ENCODE peak calls at places on chromosomes 12 and 14, in eight cellular contexts. S is GM12865; R is CD8-positive, alpha-beta memory T cell; W is cardiac fibroblast; V is fibroblast of mammary gland; T is AG10803; E is A549; A is AG09309. K is an unnamed sample.

GRCh38 chr12:72081787-72082186 is 143.1 kb downstream of the TPH2 start:
- DNase-seq in V (no peak), S (no peak), E (no peak), W (no peak), R (no peak), T (no peak), A (no peak), K (no peak)

GRCh38 chr12:96623818-96624217 is 134.4 kb downstream of the CFAP54 start:
- DNase-seq in E (no peak), W (no peak), V (no peak), T (no peak), S (no peak), A (no peak), R (no peak), K (no peak)

GRCh38 chr14:76726551-76726961 is 34.7 kb upstream of the VASH1 start:
- DNase-seq in T (no peak), R (no peak), A (no peak), S (no peak), W (no peak), E (no peak), V (no peak), K (no peak)

GRCh38 chr12:115507951-115508722 is 769.4 kb downstream of the MED13L start:
- DNase-seq in T (no peak), W (no peak), S (no peak), V (no peak), A (no peak), E (no peak), R (no peak), K (no peak)

GRCh38 chr12:112996501-112996900 is 18.2 kb downstream of the OAS2 start:
- DNase-seq in T (no peak), R (no peak), V (no peak), A (no peak), S (no peak), W (no peak), E (no peak), K (no peak)

GRCh38 chr14:89618821-89619551 is 202.0 kb upstream of the FOXN3 start:
- DNase-seq in V (peak), T (peak), A (no peak), E (peak), W (peak), S (peak), R (peak), K (peak)

GRCh38 chr12:76621582-76622024 is 62.0 kb upstream of the OSBPL8 start:
- DNase-seq in T (peak), E (peak), A (no peak), V (peak), S (peak), R (peak), W (peak), K (peak)

GRCh38 chr14:99512110-99512449 is 30.9 kb downstream of the CCNK start:
- DNase-seq in R (no peak), T (no peak), S (no peak), V (no peak), E (no peak), A (no peak), W (no peak), K (no peak)

GRCh38 chr12:114936148-114937099 is 252.4 kb upstream of the TBX3 start:
- DNase-seq in E (no peak), V (peak), S (no peak), T (peak), A (no peak), R (no peak), W (peak), K (no peak)

GRCh38 chr12:67517181-67517887 is 131.2 kb upstream of the DYRK2 start:
- DNase-seq in A (no peak), T (peak), S (no peak), R (no peak), E (peak), V (peak), W (peak), K (no peak)

GRCh38 chr14:70567791-70568190 is 32.7 kb downstream of the MED6 start:
- DNase-seq in T (peak), R (no peak), S (peak), V (peak), A (no peak), W (peak), E (peak), K (no peak)

GRCh38 chr12:124459852-124460645 is 107.4 kb downstream of the NCOR2 start:
- DNase-seq in T (no peak), S (no peak), W (no peak), A (no peak), V (no peak), R (no peak), E (no peak), K (no peak)

GRCh38 chr14:96584199-96584906 is 82.2 kb downstream of the PAPOLA start:
- DNase-seq in T (no peak), V (peak), S (peak), A (no peak), E (peak), R (peak), W (peak), K (peak)

GRCh38 chr14:104187121-104187889 is 48.9 kb downstream of the KIF26A start:
- DNase-seq in R (no peak), S (no peak), T (peak), V (no peak), E (no peak), W (no peak), A (no peak), K (no peak)

GRCh38 chr12:47942327-47943230 is 20.8 kb upstream of the TMEM106C start:
- DNase-seq in R (peak), E (no peak), A (no peak), T (no peak), S (peak), W (no peak), V (no peak), K (peak)

GRCh38 chr14:73712540-73713141 is 1.5 kb downstream of the PNMA1 start:
- DNase-seq in W (peak), A (no peak), S (peak), R (peak), E (no peak), V (no peak), T (no peak), K (no peak)

GRCh38 chr12:89073027-89073398 is 279.3 kb downstream of the DUSP6 start:
- DNase-seq in R (no peak), A (peak), W (peak), E (no peak), S (no peak), V (peak), T (peak), K (no peak)

GRCh38 chr12:130951636-130952035 is 2.1 kb upstream of the ADGRD1 start:
- DNase-seq in S (no peak), E (no peak), V (no peak), T (no peak), R (no peak), W (no peak), A (no peak), K (no peak)

GRCh38 chr12:94500831-94501567 is 41.3 kb upstream of the CEP83 start:
- DNase-seq in A (no peak), E (no peak), S (peak), W (no peak), V (no peak), T (peak), R (no peak), K (no peak)

GRCh38 chr12:89707623-89707991 is 1.0 kb downstream of the ATP2B1 start:
- DNase-seq in W (no peak), V (no peak), R (no peak), E (no peak), A (no peak), T (no peak), S (peak), K (peak)

GRCh38 chr14:81137316-81137715 is 83.4 kb downstream of the GTF2A1 start:
- DNase-seq in R (no peak), W (peak), S (no peak), T (peak), E (peak), A (peak), V (peak), K (no peak)

GRCh38 chr12:113298861-113299545 is 35.9 kb downstream of the SLC8B1 start:
- DNase-seq in R (no peak), T (peak), V (no peak), W (peak), S (no peak), A (no peak), E (no peak), K (no peak)

GRCh38 chr14:73567951-73568885 is 795 bp upstream of the ACOT2 start:
- DNase-seq in S (no peak), R (no peak), E (no peak), T (peak), W (peak), A (no peak), V (peak), K (no peak)

GRCh38 chr14:34489324-34489723 is 27.3 kb upstream of the SPTSSA start:
- DNase-seq in T (no peak), V (peak), R (no peak), A (no peak), S (no peak), W (peak), E (no peak), K (no peak)

GRCh38 chr14:73173092-73173735 is 36.9 kb downstream of the PSEN1 start:
- DNase-seq in W (peak), V (peak), S (peak), E (peak), T (peak), A (peak), R (peak), K (no peak)

GRCh38 chr12:1217191-1217949 is 226.3 kb downstream of the ERC1 start:
- DNase-seq in E (no peak), S (no peak), T (peak), A (peak), R (no peak), V (peak), W (peak), K (no peak)

GRCh38 chr12:69548687-69549086 is 36.6 kb upstream of the CCT2 start:
- DNase-seq in S (no peak), R (no peak), W (no peak), E (no peak), T (no peak), A (no peak), V (no peak), K (no peak)

GRCh38 chr12:94100254-94100653 is 48.1 kb upstream of the PLXNC1 start:
- DNase-seq in E (no peak), V (peak), S (no peak), T (peak), W (peak), A (peak), R (no peak), K (no peak)

GRCh38 chr12:10220398-10221077 is 7.9 kb downstream of the GABARAPL1 start:
- DNase-seq in W (peak), E (no peak), S (no peak), V (peak), A (no peak), T (peak), R (no peak), K (no peak)

GRCh38 chr14:75794615-75795038 is 133.6 kb downstream of the TTLL5 start:
- DNase-seq in V (peak), S (no peak), T (peak), W (peak), R (no peak), E (no peak), A (peak), K (no peak)

GRCh38 chr12:98419795-98420402 is 95.5 kb upstream of the TMPO start:
- DNase-seq in S (no peak), T (no peak), A (no peak), W (no peak), R (no peak), V (no peak), E (no peak), K (no peak)

GRCh38 chr12:95815635-95816212 is 25.2 kb upstream of the NTN4 start:
- DNase-seq in A (no peak), E (peak), S (peak), R (no peak), V (peak), W (peak), T (peak), K (no peak)

GRCh38 chr14:100890451-100890850 is 13.1 kb downstream of the RTL1 start:
- DNase-seq in A (no peak), S (no peak), V (no peak), W (no peak), T (no peak), E (no peak), R (no peak), K (no peak)

GRCh38 chr14:104223101-104223809 is 84.9 kb downstream of the KIF26A start:
- DNase-seq in R (no peak), E (no peak), A (no peak), V (no peak), S (no peak), W (no peak), T (no peak), K (no peak)

GRCh38 chr12:57090924-57091632 is 2.2 kb downstream of the NAB2 start:
- DNase-seq in W (no peak), V (peak), T (peak), E (no peak), A (no peak), S (no peak), R (no peak), K (no peak)

GRCh38 chr14:100375273-100375962 is 52.3 kb downstream of the SLC25A47 start:
- DNase-seq in S (peak), T (peak), A (peak), E (no peak), R (no peak), W (peak), V (peak), K (no peak)

GRCh38 chr12:70920891-70921290 is 353 bp upstream of the PTPRR start:
- DNase-seq in A (no peak), W (no peak), E (no peak), T (no peak), R (no peak), S (no peak), V (no peak), K (no peak)
- H3K4me3 ChIP-seq in A (no peak), W (no peak), E (no peak), T (no peak), R (no peak), S (no peak), V (no peak), K (no peak)

GRCh38 chr14:54348001-54348611 is 48.7 kb upstream of the CDKN3 start:
- DNase-seq in T (peak), A (no peak), S (peak), V (peak), W (peak), R (peak), E (peak), K (no peak)

GRCh38 chr14:54347044-54347443 is 49.8 kb upstream of the CDKN3 start:
- DNase-seq in V (no peak), S (no peak), R (no peak), T (no peak), E (no peak), A (no peak), W (no peak), K (no peak)

GRCh38 chr14:54350196-54350595 is 46.6 kb upstream of the CDKN3 start:
- DNase-seq in S (no peak), W (no peak), A (no peak), R (no peak), T (no peak), V (peak), E (no peak), K (no peak)

GRCh38 chr14:54349713-54350112 is 47.1 kb upstream of the CDKN3 start:
- DNase-seq in T (no peak), A (no peak), E (no peak), W (no peak), V (no peak), R (no peak), S (no peak), K (no peak)

GRCh38 chr14:54348923-54349615 is 47.7 kb upstream of the CDKN3 start:
- DNase-seq in E (no peak), A (no peak), T (peak), W (peak), V (peak), R (no peak), S (no peak), K (no peak)
- H3K4me3 ChIP-seq in E (no peak), A (peak), T (peak), W (no peak), V (peak), R (no peak), S (no peak), K (no peak)

DNA sequence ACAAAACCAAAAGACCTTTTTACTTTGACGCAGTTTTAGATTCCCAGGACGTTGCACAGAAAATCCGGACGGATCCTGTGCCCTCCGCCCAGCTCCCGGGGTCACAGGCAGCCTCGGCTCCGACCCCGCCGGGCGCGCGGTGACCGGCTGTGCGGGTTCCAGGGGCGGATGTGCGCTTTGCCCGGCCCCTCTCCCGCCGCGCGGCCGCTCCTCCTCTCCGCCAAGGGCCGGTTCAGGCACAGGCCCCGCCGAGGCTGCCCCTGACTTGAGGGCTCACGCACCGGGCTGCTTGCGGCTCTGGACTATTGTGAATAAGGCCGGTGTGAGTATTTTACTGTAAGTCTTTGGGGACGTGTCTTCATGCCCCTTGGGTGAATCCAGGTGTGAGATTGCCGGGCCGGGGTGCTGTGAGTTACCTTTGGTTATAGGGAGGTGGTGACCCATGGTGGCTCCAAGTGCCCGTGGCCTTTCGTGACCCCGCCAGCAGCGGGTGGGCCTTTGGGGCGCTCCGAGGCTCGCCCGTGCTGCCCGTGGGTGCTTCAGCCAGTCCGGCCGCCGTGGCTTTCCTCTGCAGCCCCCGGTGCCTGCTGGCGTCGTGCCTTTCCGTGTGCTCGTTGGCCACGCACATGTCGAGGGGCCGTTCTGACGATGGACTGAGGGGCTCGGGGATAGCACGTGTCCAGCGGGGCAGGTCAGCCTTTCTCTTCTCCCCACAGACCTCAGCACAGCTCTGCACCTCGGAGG is 45.9 kb downstream of the NOC4L start:
- DNase-seq in V (no peak), W (no peak), S (peak), T (no peak), A (no peak), E (peak), R (no peak), K (no peak)
- H3K4me3 ChIP-seq in V (peak), W (peak), S (peak), T (peak), A (peak), E (peak), R (peak), K (peak)

GRCh38 chr12:132178314-132178713 is 34.1 kb downstream of the NOC4L start:
- DNase-seq in V (no peak), W (no peak), A (no peak), E (no peak), R (no peak), S (peak), T (no peak), K (no peak)
- H3K4me3 ChIP-seq in V (no peak), W (no peak), A (no peak), E (peak), R (no peak), S (no peak), T (no peak), K (peak)

GRCh38 chr12:77943466-77943865 is 112.8 kb downstream of the NAV3 start:
- DNase-seq in T (peak), S (no peak), R (no peak), E (peak), V (peak), A (no peak), W (peak), K (no peak)

GRCh38 chr12:77947326-77947725 is 116.6 kb downstream of the NAV3 start:
- DNase-seq in A (no peak), W (peak), S (no peak), E (no peak), T (peak), V (peak), R (no peak), K (no peak)

GRCh38 chr12:77941396-77941795 is 110.7 kb downstream of the NAV3 start:
- DNase-seq in W (peak), R (no peak), V (no peak), T (no peak), S (no peak), E (no peak), A (no peak), K (no peak)

GRCh38 chr12:77947746-77948145 is 117.1 kb downstream of the NAV3 start:
- DNase-seq in S (no peak), W (no peak), V (no peak), E (no peak), R (no peak), T (no peak), A (no peak), K (no peak)

GRCh38 chr12:77946541-77947021 is 115.9 kb downstream of the NAV3 start:
- DNase-seq in R (no peak), V (no peak), E (no peak), W (peak), S (no peak), T (peak), A (no peak), K (no peak)
- H3K4me3 ChIP-seq in R (no peak), V (no peak), E (no peak), W (no peak), S (no peak), T (no peak), A (no peak), K (no peak)